ENCODE peak calls at places on chromosomes 3 and 15, in four cellular contexts. One of them, this sample, is unnamed.

GRCh38 chr3:141368062-141368924 is at the start of gene ZBTB38:
- DNase-seq in H1: peak
- DNase-seq in HepG2: peak
- DNase-seq in K562: peak
- DNase-seq in this sample: no peak

GRCh38 chr3:195033531-195034091 is 237.3 kb downstream of the XXYLT1 start:
- DNase-seq in K562: no peak
- DNase-seq in H1: no peak
- DNase-seq in HepG2: peak
- DNase-seq in this sample: no peak

GRCh38 chr3:117692416-117692995 is 982.9 kb downstream of the TUSC7 start:
- DNase-seq in H1: no peak
- DNase-seq in HepG2: no peak
- DNase-seq in K562: no peak
- DNase-seq in this sample: no peak

GRCh38 chr15:53274630-53275029 is 484.5 kb upstream of the ONECUT1 start:
- DNase-seq in HepG2: no peak
- DNase-seq in H1: no peak
- DNase-seq in K562: no peak
- DNase-seq in this sample: no peak

GRCh38 chr3:31813686-31814085 is 167.4 kb downstream of the OSBPL10 start:
- DNase-seq in H1: no peak
- DNase-seq in K562: no peak
- DNase-seq in HepG2: no peak
- DNase-seq in this sample: no peak

GRCh38 chr15:37135225-37135624 is 34.9 kb upstream of the MEIS2 start:
- DNase-seq in HepG2: no peak
- DNase-seq in K562: peak
- DNase-seq in H1: no peak
- DNase-seq in this sample: no peak

GRCh38 chr15:48800811-48801460 is 9.9 kb downstream of the CEP152 start:
- DNase-seq in K562: no peak
- DNase-seq in H1: no peak
- DNase-seq in HepG2: peak
- DNase-seq in this sample: no peak

GRCh38 chr3:63809607-63810006 is 9.5 kb upstream of the C3orf49 start:
- DNase-seq in HepG2: peak
- DNase-seq in K562: no peak
- DNase-seq in H1: no peak
- DNase-seq in this sample: no peak

GRCh38 chr15:92095691-92096090 is 242.2 kb downstream of the SLCO3A1 start:
- DNase-seq in H1: no peak
- DNase-seq in K562: no peak
- DNase-seq in HepG2: no peak
- DNase-seq in this sample: no peak

GRCh38 chr3:39216176-39216790 is 23.9 kb upstream of the XIRP1 start:
- DNase-seq in HepG2: no peak
- DNase-seq in K562: no peak
- DNase-seq in H1: no peak
- DNase-seq in this sample: peak

DNA sequence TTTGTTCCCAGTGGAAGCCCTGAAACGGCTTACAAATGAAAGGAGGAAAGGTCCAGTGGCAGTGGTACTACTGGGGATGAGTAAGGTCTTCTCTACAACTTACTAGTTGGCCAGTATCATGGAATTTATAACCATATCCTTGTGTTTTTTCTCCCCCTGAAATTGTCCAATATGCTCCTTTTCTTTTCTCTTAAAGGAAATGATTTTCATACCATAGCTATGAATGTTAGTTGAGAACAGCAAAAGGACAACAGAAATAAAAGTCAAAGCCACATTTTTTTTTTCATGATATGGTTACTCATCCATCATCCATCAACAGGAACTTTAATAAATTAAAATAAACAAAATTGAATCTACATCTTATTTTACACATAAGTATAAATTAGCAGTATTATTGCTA is 450.4 kb downstream of the MFSD1 start:
- DNase-seq in H1: no peak
- DNase-seq in HepG2: no peak
- DNase-seq in K562: no peak
- DNase-seq in this sample: no peak
- TF ChIP-seq CBX5 in H1: no peak
- TF ChIP-seq CBX5 in HepG2: no peak
- TF ChIP-seq CBX5 in K562: no peak
- TF ChIP-seq CBX5 in this sample: no peak

GRCh38 chr15:50774450-50774849 is 8.9 kb upstream of the SPPL2A start:
- DNase-seq in K562: no peak
- DNase-seq in H1: no peak
- DNase-seq in HepG2: no peak
- DNase-seq in this sample: no peak
- TF ChIP-seq CBX5 in K562: no peak
- TF ChIP-seq CBX5 in H1: no peak
- TF ChIP-seq CBX5 in HepG2: no peak
- TF ChIP-seq CBX5 in this sample: no peak

GRCh38 chr15:77659350-77660321 is 26.9 kb upstream of the LINGO1 start:
- DNase-seq in K562: peak
- DNase-seq in HepG2: peak
- DNase-seq in H1: no peak
- DNase-seq in this sample: no peak
- TF ChIP-seq CBX5 in K562: no peak
- TF ChIP-seq CBX5 in HepG2: no peak
- TF ChIP-seq CBX5 in H1: no peak
- TF ChIP-seq CBX5 in this sample: no peak

GRCh38 chr3:46978381-46978780 is 1.1 kb upstream of the NBEAL2 start:
- DNase-seq in K562: no peak
- DNase-seq in HepG2: no peak
- DNase-seq in H1: no peak
- DNase-seq in this sample: no peak

GRCh38 chr3:46976326-46977190 is at the start of gene CCDC12:
- DNase-seq in K562: peak
- DNase-seq in H1: peak
- DNase-seq in HepG2: peak
- DNase-seq in this sample: peak

GRCh38 chr3:46978985-46979944 is at the start of gene NBEAL2:
- DNase-seq in K562: peak
- DNase-seq in H1: peak
- DNase-seq in HepG2: peak
- DNase-seq in this sample: peak

GRCh38 chr3:46979958-46980497 is 562 bp downstream of the NBEAL2 start:
- DNase-seq in H1: no peak
- DNase-seq in K562: no peak
- DNase-seq in HepG2: no peak
- DNase-seq in this sample: no peak

DNA sequence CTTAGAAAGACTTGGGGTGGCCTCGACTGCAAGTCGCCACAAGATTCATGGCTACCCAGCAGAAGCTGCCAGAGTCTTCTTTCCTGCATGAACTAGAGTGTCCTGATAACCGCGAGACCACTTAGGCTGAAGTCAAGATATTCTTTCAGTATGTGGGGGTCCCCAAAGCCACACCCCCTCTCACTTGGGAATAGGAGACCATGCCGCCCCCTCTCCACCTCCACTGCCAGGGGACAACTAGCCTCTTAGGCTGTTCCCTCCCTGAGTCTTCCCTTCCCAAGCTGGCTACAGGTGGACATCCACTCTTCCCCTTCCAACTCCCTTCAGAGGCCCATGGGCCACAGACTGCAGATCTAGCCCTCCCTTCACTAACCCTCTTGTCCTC is 1.3 kb upstream of the CCDC12 start:
- DNase-seq in K562: no peak
- DNase-seq in HepG2: no peak
- DNase-seq in H1: no peak
- DNase-seq in this sample: no peak
- TF ChIP-seq CBX5 in K562: no peak
- TF ChIP-seq CBX5 in HepG2: no peak
- TF ChIP-seq CBX5 in H1: no peak
- TF ChIP-seq CBX5 in this sample: no peak

DNA sequence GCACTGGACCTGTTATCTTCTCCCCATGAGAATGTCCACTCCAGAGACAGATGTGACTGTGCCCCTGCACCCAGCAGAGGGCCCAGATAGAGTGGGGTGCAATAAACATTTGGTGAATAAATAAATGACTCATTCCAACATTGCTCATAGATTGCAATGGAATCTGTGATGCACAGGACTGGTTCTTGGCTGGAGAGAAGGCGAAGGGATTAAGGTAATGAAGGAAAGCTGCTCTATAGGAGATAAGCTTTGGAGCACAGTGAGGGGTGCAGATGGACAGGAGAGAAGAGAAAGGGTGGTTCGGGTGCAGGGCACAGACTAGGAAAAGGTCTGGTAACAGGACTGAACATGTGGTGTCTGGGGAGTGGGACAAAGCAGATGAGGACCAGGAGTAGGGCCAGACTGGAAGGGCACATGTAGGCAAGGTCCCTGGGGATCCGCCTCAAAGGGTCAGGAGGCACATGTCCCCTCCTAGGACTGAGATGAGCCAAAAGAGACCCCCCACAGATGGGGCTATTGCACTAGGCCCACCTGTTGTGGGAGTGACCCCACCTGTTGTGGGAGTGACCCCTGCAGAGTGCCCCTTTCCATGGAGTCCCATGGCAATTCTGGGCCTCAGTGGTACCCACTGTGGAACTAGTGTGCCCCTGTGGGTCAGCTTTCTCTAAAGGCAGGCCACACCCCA is 17.5 kb upstream of the POC1A start:
- DNase-seq in H1: no peak
- DNase-seq in K562: no peak
- DNase-seq in HepG2: no peak
- DNase-seq in this sample: no peak
- TF ChIP-seq CBX5 in H1: no peak
- TF ChIP-seq CBX5 in K562: no peak
- TF ChIP-seq CBX5 in HepG2: no peak
- TF ChIP-seq CBX5 in this sample: no peak